ENCODE peak calls at places on chromosomes 5 and 9, in nine cellular contexts. Z is fibroblast of lung; W is uterus; G is IMR-90; P is heart left ventricle; I is H1; O is left ventricle myocardium inferior; Y is OCI-LY7; Q is CD8-positive, alpha-beta T cell. H is an unnamed sample.

GRCh38 chr5:74945561-74946165 is 79.5 kb upstream of the FAM169A start:
- DNase-seq in G (no peak), P (no peak), I (no peak), O (no peak), W (no peak), Y (no peak), Z (no peak), Q (no peak), H (no peak)

GRCh38 chr9:93268551-93269314 is 84.8 kb downstream of the WNK2 start:
- DNase-seq in Q (no peak), Z (no peak), G (no peak), P (no peak), W (no peak), O (no peak), Y (peak), I (no peak), H (no peak)

GRCh38 chr9:69999331-69999730 is 44.3 kb upstream of the MAMDC2 start:
- DNase-seq in G (no peak), Y (no peak), Q (no peak), P (no peak), W (no peak), Z (no peak), I (no peak), O (no peak), H (no peak)

GRCh38 chr9:87270241-87271234 is 227.1 kb upstream of the DAPK1 start:
- DNase-seq in W (peak), P (peak), Z (peak), Y (no peak), O (peak), G (peak), I (no peak), Q (no peak), H (no peak)

GRCh38 chr5:141841376-141841775 is 36.8 kb downstream of the PCDH1 start:
- DNase-seq in Z (no peak), P (no peak), Q (no peak), W (no peak), I (no peak), O (no peak), Y (no peak), G (no peak), H (no peak)

GRCh38 chr5:78808380-78808779 is 159.8 kb upstream of the LHFPL2 start:
- DNase-seq in P (no peak), Q (no peak), Z (no peak), W (no peak), I (no peak), O (peak), G (no peak), Y (no peak), H (no peak)

GRCh38 chr5:395921-396714 is 46.9 kb upstream of the EXOC3 start:
- DNase-seq in G (no peak), Y (no peak), O (no peak), Z (no peak), Q (no peak), W (no peak), I (no peak), P (no peak), H (no peak)

GRCh38 chr5:77454123-77454522 is 38.0 kb downstream of the WDR41 start:
- DNase-seq in Q (no peak), I (no peak), W (no peak), Z (no peak), P (no peak), Y (no peak), G (no peak), O (no peak), H (no peak)

DNA sequence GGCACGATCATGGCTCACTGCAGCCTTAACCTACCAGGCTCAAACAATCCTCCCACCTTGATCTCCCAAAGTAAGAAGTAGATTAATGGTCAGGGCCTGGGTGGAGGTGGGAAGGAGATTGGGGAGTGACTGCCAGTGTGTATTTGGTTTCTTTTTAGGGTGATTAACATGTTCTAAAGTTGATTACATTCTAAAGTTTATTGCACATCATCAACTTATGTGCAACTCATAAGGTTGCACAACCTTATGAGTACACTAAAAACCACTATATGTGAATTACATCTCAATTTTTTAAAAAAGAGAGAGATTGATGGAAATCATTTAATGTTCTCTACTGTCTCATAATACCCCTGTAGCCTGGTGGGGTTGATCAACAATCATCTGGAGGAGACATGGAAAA is 218.1 kb downstream of the AOPEP start:
- DNase-seq in P (no peak), G (peak), Q (no peak), O (no peak), Z (no peak), I (no peak), Y (no peak), W (no peak), H (no peak)
- H3K27ac ChIP-seq in P (no peak), G (peak), Q (no peak), O (peak), Z (peak), I (no peak), Y (no peak), W (peak), H (peak)

GRCh38 chr5:9188131-9188530 is 357.7 kb downstream of the SEMA5A start:
- DNase-seq in Y (no peak), O (no peak), W (no peak), Z (peak), I (no peak), G (peak), Q (no peak), P (no peak), H (no peak)
- H3K27ac ChIP-seq in Y (no peak), O (no peak), W (no peak), Z (peak), I (no peak), G (peak), Q (no peak), P (no peak), H (no peak)

GRCh38 chr5:16271851-16272250 is 92.3 kb upstream of the MARCHF11 start:
- DNase-seq in O (no peak), Q (no peak), I (no peak), W (no peak), Z (no peak), P (no peak), G (no peak), Y (no peak), H (no peak)
- H3K27ac ChIP-seq in O (no peak), Q (no peak), I (no peak), W (no peak), Z (no peak), P (no peak), G (no peak), Y (no peak), H (no peak)

DNA sequence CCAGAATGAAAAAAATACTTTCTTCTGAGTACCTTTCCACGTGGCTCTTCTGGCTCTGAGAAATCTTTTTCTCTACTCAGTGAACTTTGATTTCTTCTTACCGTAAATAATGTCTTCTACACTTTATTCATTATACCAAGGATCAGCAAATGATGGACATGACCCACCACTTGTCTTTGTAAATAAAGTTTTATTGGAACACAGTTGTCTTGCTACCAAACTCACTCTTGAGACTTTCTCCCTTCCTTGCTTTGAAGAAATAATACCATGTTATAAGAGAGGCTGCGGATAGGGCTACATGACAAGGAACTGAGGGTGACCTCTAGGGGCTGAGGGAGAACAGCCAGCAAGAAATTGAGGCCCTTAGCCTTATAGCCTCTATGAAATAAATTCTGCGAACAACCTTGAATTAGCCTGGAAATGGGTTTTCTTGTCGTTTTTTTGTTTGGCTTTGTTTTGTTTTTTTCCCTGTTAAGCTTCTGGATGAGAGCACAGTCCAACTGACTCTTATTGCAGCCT is 212.5 kb downstream of the COMMD10 start:
- DNase-seq in P (no peak), W (no peak), I (no peak), Y (no peak), G (no peak), O (no peak), Q (no peak), Z (no peak), H (no peak)
- H3K27ac ChIP-seq in P (no peak), W (no peak), I (no peak), Y (no peak), G (no peak), O (no peak), Q (no peak), Z (no peak), H (no peak)

H was measured in caudate nucleus.